ENCODE peak calls at places on chromosomes 2 and 18, in eight cellular contexts. G is IMR-90; J is effector CD4-positive, alpha-beta T cell; C is Daoy; M is midbrain; Z is AG10803; F is Kasumi-1; W is ovary. V is an unnamed sample.

GRCh38 chr18:28855524-28855923 is 678.6 kb upstream of the CDH2 start:
- DNase-seq in M (peak), F (no peak), Z (peak), W (no peak), J (no peak), G (peak), C (no peak), V (peak)

GRCh38 chr2:43267393-43267792 is 41.0 kb upstream of the ZFP36L2 start:
- DNase-seq in G (no peak), C (no peak), M (no peak), Z (no peak), W (no peak), F (no peak), J (no peak), V (peak)

GRCh38 chr2:25505630-25506029 is 163.9 kb upstream of the DNMT3A start:
- DNase-seq in C (no peak), Z (no peak), G (peak), M (no peak), J (no peak), W (no peak), F (no peak), V (no peak)

GRCh38 chr2:108364676-108365297 is 13.0 kb upstream of the SULT1C4 start:
- DNase-seq in J (no peak), C (no peak), G (peak), Z (peak), F (no peak), W (no peak), M (no peak), V (no peak)

GRCh38 chr2:226601881-226602280 is 197.7 kb downstream of the IRS1 start:
- DNase-seq in G (peak), W (no peak), Z (peak), M (no peak), J (no peak), C (no peak), F (no peak), V (no peak)

GRCh38 chr18:7572837-7573236 is 5.7 kb downstream of the PTPRM start:
- DNase-seq in W (no peak), F (no peak), M (no peak), J (no peak), G (peak), C (no peak), Z (peak), V (no peak)

GRCh38 chr2:14631676-14632075 is 841 bp upstream of the LRATD1 start:
- DNase-seq in M (no peak), C (no peak), F (no peak), W (no peak), J (no peak), G (no peak), Z (no peak), V (no peak)

GRCh38 chr2:159854485-159854884 is 56.5 kb upstream of the CD302 start:
- DNase-seq in J (no peak), G (no peak), C (no peak), M (no peak), Z (no peak), F (no peak), W (no peak), V (no peak)

GRCh38 chr2:210442869-210443268 is 33.7 kb downstream of the LANCL1 start:
- DNase-seq in C (no peak), W (no peak), J (no peak), M (no peak), F (peak), G (no peak), Z (no peak), V (no peak)

GRCh38 chr2:218406949-218407703 is 7.5 kb downstream of the CTDSP1 start:
- DNase-seq in F (peak), M (peak), J (peak), W (peak), C (peak), Z (peak), G (peak), V (peak)